ENCODE peak calls at places on chromosomes 13 and 19, in nine cellular contexts. One of them, this sample, is unnamed.
A peak's percentile ranks its signal among the peaks of the same experiment; 100 is the strongest.

GRCh38 chr13:33057019-33057785 is 41.0 kb downstream of the KL start:
- DNase-seq in stimulated activated CD4-positive, alpha-beta T cell treated with anti-CD3 and anti-CD28 coated beads, Interleukin-4, amount 100 ng/mL, for 1 hour: no peak
- DNase-seq in GDM1: peak; percentile 28
- DNase-seq in activated CD4-positive, alpha-beta T cell treated with anti-CD3 and anti-CD28 coated beads for 4 hours: no peak
- DNase-seq in aorta: no peak
- DNase-seq in stimulated activated naive CD4-positive, alpha-beta T cell: no peak
- DNase-seq in GM23248: peak; percentile 45
- DNase-seq in GOT3: no peak
- DNase-seq in HTR-8/SVneo: peak; percentile 5
- DNase-seq in this sample: no peak

GRCh38 chr19:9936151-9937000 is at the start of gene OLFM2:
- DNase-seq in stimulated activated CD4-positive, alpha-beta T cell treated with anti-CD3 and anti-CD28 coated beads, Interleukin-4, amount 100 ng/mL, for 1 hour: peak; percentile 43
- DNase-seq in GDM1: no peak
- DNase-seq in activated CD4-positive, alpha-beta T cell treated with anti-CD3 and anti-CD28 coated beads for 4 hours: peak; percentile 27
- DNase-seq in aorta: no peak
- DNase-seq in stimulated activated naive CD4-positive, alpha-beta T cell: peak; percentile 23
- DNase-seq in GM23248: peak; percentile 42
- DNase-seq in GOT3: no peak
- DNase-seq in HTR-8/SVneo: peak; percentile 51
- DNase-seq in this sample: no peak

GRCh38 chr13:112738606-112739005 is 48.8 kb downstream of the ATP11A start:
- DNase-seq in stimulated activated CD4-positive, alpha-beta T cell treated with anti-CD3 and anti-CD28 coated beads, Interleukin-4, amount 100 ng/mL, for 1 hour: no peak
- DNase-seq in GDM1: no peak
- DNase-seq in activated CD4-positive, alpha-beta T cell treated with anti-CD3 and anti-CD28 coated beads for 4 hours: no peak
- DNase-seq in aorta: no peak
- DNase-seq in stimulated activated naive CD4-positive, alpha-beta T cell: no peak
- DNase-seq in GM23248: no peak
- DNase-seq in GOT3: no peak
- DNase-seq in HTR-8/SVneo: no peak
- DNase-seq in this sample: no peak

GRCh38 chr13:24271611-24272451 is 37.5 kb upstream of the C1QTNF9 start:
- DNase-seq in stimulated activated CD4-positive, alpha-beta T cell treated with anti-CD3 and anti-CD28 coated beads, Interleukin-4, amount 100 ng/mL, for 1 hour: peak; percentile 48
- DNase-seq in GDM1: peak; percentile 78
- DNase-seq in activated CD4-positive, alpha-beta T cell treated with anti-CD3 and anti-CD28 coated beads for 4 hours: peak; percentile 46
- DNase-seq in aorta: peak; percentile 83
- DNase-seq in stimulated activated naive CD4-positive, alpha-beta T cell: peak; percentile 69
- DNase-seq in GM23248: peak; percentile 66
- DNase-seq in GOT3: no peak
- DNase-seq in HTR-8/SVneo: peak; percentile 9
- DNase-seq in this sample: peak; percentile 88

GRCh38 chr13:50524540-50524939 is 319.0 kb downstream of the DLEU7 start:
- DNase-seq in stimulated activated CD4-positive, alpha-beta T cell treated with anti-CD3 and anti-CD28 coated beads, Interleukin-4, amount 100 ng/mL, for 1 hour: no peak
- DNase-seq in GDM1: no peak
- DNase-seq in activated CD4-positive, alpha-beta T cell treated with anti-CD3 and anti-CD28 coated beads for 4 hours: no peak
- DNase-seq in aorta: no peak
- DNase-seq in stimulated activated naive CD4-positive, alpha-beta T cell: no peak
- DNase-seq in GM23248: no peak
- DNase-seq in GOT3: no peak
- DNase-seq in HTR-8/SVneo: no peak
- DNase-seq in this sample: no peak

GRCh38 chr13:41554626-41555386 is 97.5 kb downstream of the RGCC start:
- DNase-seq in stimulated activated CD4-positive, alpha-beta T cell treated with anti-CD3 and anti-CD28 coated beads, Interleukin-4, amount 100 ng/mL, for 1 hour: no peak
- DNase-seq in GDM1: no peak
- DNase-seq in activated CD4-positive, alpha-beta T cell treated with anti-CD3 and anti-CD28 coated beads for 4 hours: no peak
- DNase-seq in aorta: no peak
- DNase-seq in stimulated activated naive CD4-positive, alpha-beta T cell: no peak
- DNase-seq in GM23248: no peak
- DNase-seq in GOT3: no peak
- DNase-seq in HTR-8/SVneo: no peak
- DNase-seq in this sample: no peak

GRCh38 chr19:19823916-19824315 is 2.4 kb upstream of the ZNF506 start:
- DNase-seq in stimulated activated CD4-positive, alpha-beta T cell treated with anti-CD3 and anti-CD28 coated beads, Interleukin-4, amount 100 ng/mL, for 1 hour: no peak
- DNase-seq in GDM1: no peak
- DNase-seq in activated CD4-positive, alpha-beta T cell treated with anti-CD3 and anti-CD28 coated beads for 4 hours: no peak
- DNase-seq in aorta: no peak
- DNase-seq in stimulated activated naive CD4-positive, alpha-beta T cell: no peak
- DNase-seq in GM23248: no peak
- DNase-seq in GOT3: no peak
- DNase-seq in HTR-8/SVneo: no peak
- DNase-seq in this sample: no peak

GRCh38 chr19:17966497-17967257 is at the start of gene KCNN1:
- DNase-seq in stimulated activated CD4-positive, alpha-beta T cell treated with anti-CD3 and anti-CD28 coated beads, Interleukin-4, amount 100 ng/mL, for 1 hour: no peak
- DNase-seq in GDM1: no peak
- DNase-seq in activated CD4-positive, alpha-beta T cell treated with anti-CD3 and anti-CD28 coated beads for 4 hours: no peak
- DNase-seq in aorta: no peak
- DNase-seq in stimulated activated naive CD4-positive, alpha-beta T cell: no peak
- DNase-seq in GM23248: no peak
- DNase-seq in GOT3: no peak
- DNase-seq in HTR-8/SVneo: peak; percentile 72
- DNase-seq in this sample: no peak

GRCh38 chr19:48556163-48556562 is 4.2 kb downstream of the SULT2B1 start:
- DNase-seq in stimulated activated CD4-positive, alpha-beta T cell treated with anti-CD3 and anti-CD28 coated beads, Interleukin-4, amount 100 ng/mL, for 1 hour: no peak
- DNase-seq in GDM1: no peak
- DNase-seq in activated CD4-positive, alpha-beta T cell treated with anti-CD3 and anti-CD28 coated beads for 4 hours: no peak
- DNase-seq in aorta: no peak
- DNase-seq in stimulated activated naive CD4-positive, alpha-beta T cell: no peak
- DNase-seq in GM23248: peak; percentile 88
- DNase-seq in GOT3: no peak
- DNase-seq in HTR-8/SVneo: peak; percentile 57
- DNase-seq in this sample: no peak

GRCh38 chr19:53076984-53077383 is 26.2 kb downstream of the ZNF160 start:
- DNase-seq in stimulated activated CD4-positive, alpha-beta T cell treated with anti-CD3 and anti-CD28 coated beads, Interleukin-4, amount 100 ng/mL, for 1 hour: no peak
- DNase-seq in GDM1: peak; percentile 56
- DNase-seq in activated CD4-positive, alpha-beta T cell treated with anti-CD3 and anti-CD28 coated beads for 4 hours: no peak
- DNase-seq in aorta: no peak
- DNase-seq in stimulated activated naive CD4-positive, alpha-beta T cell: peak; percentile 22
- DNase-seq in GM23248: peak; percentile 67
- DNase-seq in GOT3: no peak
- DNase-seq in HTR-8/SVneo: peak; percentile 48
- DNase-seq in this sample: no peak

GRCh38 chr19:39126593-39127187 is 1.1 kb downstream of the PAK4 start:
- DNase-seq in stimulated activated CD4-positive, alpha-beta T cell treated with anti-CD3 and anti-CD28 coated beads, Interleukin-4, amount 100 ng/mL, for 1 hour: no peak
- DNase-seq in GDM1: no peak
- DNase-seq in activated CD4-positive, alpha-beta T cell treated with anti-CD3 and anti-CD28 coated beads for 4 hours: no peak
- DNase-seq in aorta: no peak
- DNase-seq in stimulated activated naive CD4-positive, alpha-beta T cell: no peak
- DNase-seq in GM23248: peak; percentile 72
- DNase-seq in GOT3: no peak
- DNase-seq in HTR-8/SVneo: no peak
- DNase-seq in this sample: peak; percentile 54

GRCh38 chr19:29535432-29535831 is 9.6 kb downstream of the VSTM2B start:
- DNase-seq in stimulated activated CD4-positive, alpha-beta T cell treated with anti-CD3 and anti-CD28 coated beads, Interleukin-4, amount 100 ng/mL, for 1 hour: no peak
- DNase-seq in GDM1: no peak
- DNase-seq in activated CD4-positive, alpha-beta T cell treated with anti-CD3 and anti-CD28 coated beads for 4 hours: no peak
- DNase-seq in aorta: no peak
- DNase-seq in stimulated activated naive CD4-positive, alpha-beta T cell: no peak
- DNase-seq in GM23248: no peak
- DNase-seq in GOT3: no peak
- DNase-seq in HTR-8/SVneo: no peak
- DNase-seq in this sample: peak; percentile 22

This sample was measured in left lung.